ENCODE peak calls at places on chromosomes 1 and 21, in five cellular contexts. S is K562, R is H1, E is SK-N-SH, B is Panc1. F is an unnamed sample. For H3K4me1, the result is how much of the 10 kb centered on the place peaks cover.

GRCh38 chr1:159817276-159818041 is 9.2 kb upstream of the SLAMF8 start:
- DNase-seq in E (no peak), S (peak), R (no peak), B (peak), F (no peak)

GRCh38 chr1:236154126-236154525 is 11.8 kb downstream of the GPR137B start:
- DNase-seq in B (no peak), E (no peak), R (no peak), S (no peak), F (no peak)

GRCh38 chr1:85313888-85314696 is 37.7 kb upstream of the BCL10 start:
- DNase-seq in R (no peak), E (no peak), B (peak), S (no peak), F (no peak)

GRCh38 chr1:11802616-11802972 is 3.2 kb downstream of the MTHFR start:
- DNase-seq in S (peak), E (no peak), R (no peak), B (no peak), F (no peak)

GRCh38 chr1:18948048-18948912 is 8.2 kb downstream of the IFFO2 start:
- DNase-seq in S (no peak), R (no peak), E (no peak), B (no peak), F (no peak)

GRCh38 chr1:237112663-237113062 is 70.7 kb downstream of the RYR2 start:
- DNase-seq in B (no peak), S (no peak), R (no peak), E (no peak), F (no peak)

GRCh38 chr1:36248250-36248894 is 24.1 kb downstream of the THRAP3 start:
- DNase-seq in B (peak), R (no peak), S (peak), E (no peak), F (peak)

GRCh38 chr1:236524142-236524891 is 535 bp downstream of the LGALS8 start:
- DNase-seq in S (peak), R (peak), E (peak), B (no peak), F (peak)

GRCh38 chr1:9586147-9586766 is 2.5 kb upstream of the TMEM201 start:
- DNase-seq in R (no peak), E (no peak), B (no peak), S (no peak), F (no peak)

GRCh38 chr1:230105245-230105753 is 38.3 kb downstream of the GALNT2 start:
- DNase-seq in E (no peak), B (no peak), S (no peak), R (no peak), F (no peak)

GRCh38 chr1:114108741-114109255 is 44.9 kb downstream of the SYT6 start:
- DNase-seq in R (no peak), E (peak), S (no peak), B (no peak), F (no peak)

GRCh38 chr1:161082996-161083742 is 6.2 kb downstream of the NECTIN4 start:
- DNase-seq in E (peak), R (no peak), B (peak), S (peak), F (peak)

GRCh38 chr1:61539720-61540462 is 185.1 kb downstream of the TM2D1 start:
- DNase-seq in B (no peak), R (no peak), S (no peak), E (no peak), F (no peak)

GRCh38 chr1:119960501-119960900 is 64.2 kb upstream of the ADAM30 start:
- DNase-seq in E (no peak), S (no peak), B (no peak), R (no peak), F (no peak)

GRCh38 chr1:189211742-189212141 is 1265.9 kb downstream of the BRINP3 start:
- DNase-seq in R (no peak), E (no peak), B (no peak), S (no peak), F (no peak)

GRCh38 chr1:61808968-61809367 is 66.7 kb downstream of the PATJ start:
- DNase-seq in E (no peak), R (no peak), S (no peak), B (no peak), F (no peak)

GRCh38 chr1:209569445-209570207 is 13.9 kb upstream of the CAMK1G start:
- DNase-seq in R (peak), S (peak), B (peak), E (peak), F (peak)

GRCh38 chr1:156513189-156513588 is 12.6 kb upstream of the MEF2D start:
- DNase-seq in B (no peak), E (no peak), S (no peak), R (no peak), F (no peak)

GRCh38 chr1:25833158-25833557 is 13.4 kb downstream of the MTFR1L start:
- DNase-seq in S (no peak), B (no peak), R (no peak), E (no peak), F (no peak)

GRCh38 chr1:157505481-157506272 is 46.6 kb downstream of the FCRL5 start:
- DNase-seq in S (peak), R (peak), E (peak), B (peak), F (peak)

GRCh38 chr1:99264201-99265021 is at the start of gene PLPPR4:
- DNase-seq in E (peak), R (peak), B (no peak), S (peak), F (peak)

GRCh38 chr1:11537854-11538591 is 59.1 kb downstream of the DISP3 start:
- DNase-seq in S (no peak), B (no peak), R (no peak), E (no peak), F (no peak)

GRCh38 chr21:16608209-16608830 is 878.5 kb downstream of the USP25 start:
- DNase-seq in E (no peak), B (no peak), S (no peak), R (no peak), F (no peak)

GRCh38 chr1:226733876-226734414 is 5.1 kb downstream of the ITPKB start:
- DNase-seq in R (no peak), B (no peak), E (no peak), S (no peak), F (no peak)

GRCh38 chr1:7199077-7199779 is 414.0 kb downstream of the CAMTA1 start:
- DNase-seq in E (no peak), R (no peak), S (no peak), B (no peak), F (no peak)

GRCh38 chr1:94925561-94926364 is 1.1 kb downstream of the CNN3 start:
- DNase-seq in E (peak), R (peak), B (no peak), S (no peak), F (peak)

GRCh38 chr1:17569200-17570139 is 30.0 kb downstream of the ARHGEF10L start:
- DNase-seq in E (peak), B (no peak), S (peak), R (no peak), F (peak)

GRCh38 chr1:30745834-30746208 is 11.8 kb downstream of the LAPTM5 start:
- DNase-seq in B (no peak), R (no peak), S (no peak), E (no peak), F (no peak)
- H3K4me1 ChIP-seq in B (under half), R (under half), S (half or more), E (under half), F (under half)

DNA sequence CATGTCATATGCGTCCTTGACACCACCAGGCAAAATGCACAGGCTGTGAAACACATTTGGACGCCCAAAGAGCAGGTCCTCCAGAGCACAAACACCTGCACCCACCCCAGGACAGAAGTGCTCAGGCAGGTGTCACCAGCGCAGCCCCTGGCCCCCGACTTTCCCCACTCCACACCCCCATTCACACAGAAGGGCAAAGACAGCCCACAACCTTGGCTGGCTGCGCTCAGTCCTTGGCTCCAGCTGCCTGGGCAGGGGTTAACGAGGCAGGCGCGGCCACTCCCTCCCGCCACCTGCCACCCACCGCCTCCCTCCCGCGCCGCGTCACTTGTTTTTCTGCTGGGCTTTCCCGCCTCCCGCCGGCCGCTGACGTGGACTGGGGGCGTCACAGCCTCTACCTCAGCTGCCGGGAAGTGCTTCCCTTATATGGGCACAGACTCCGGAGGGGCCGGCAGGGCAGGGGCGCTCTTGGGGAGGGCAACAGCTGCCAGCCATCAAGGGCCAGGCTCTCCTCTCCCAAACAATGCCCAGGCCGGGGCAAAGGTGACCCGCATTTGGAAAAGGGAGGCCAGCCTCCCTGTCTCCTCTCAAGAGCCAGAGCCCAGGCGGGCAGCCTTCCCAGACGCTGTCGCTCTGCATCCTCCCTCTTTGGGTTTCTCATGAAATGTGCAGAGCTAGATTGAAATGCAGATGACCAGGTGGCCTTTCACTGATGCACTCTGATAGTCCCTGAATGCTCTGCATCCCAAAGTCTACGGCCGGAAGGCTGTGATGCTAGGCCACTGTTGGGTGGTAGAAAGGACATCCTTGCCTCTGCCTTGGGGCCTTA is 14.8 kb upstream of the BTG2 start:
- DNase-seq in B (no peak), S (peak), R (peak), E (peak), F (no peak)
- H3K4me3 ChIP-seq in B (no peak), S (no peak), R (peak), E (peak), F (no peak)

DNA sequence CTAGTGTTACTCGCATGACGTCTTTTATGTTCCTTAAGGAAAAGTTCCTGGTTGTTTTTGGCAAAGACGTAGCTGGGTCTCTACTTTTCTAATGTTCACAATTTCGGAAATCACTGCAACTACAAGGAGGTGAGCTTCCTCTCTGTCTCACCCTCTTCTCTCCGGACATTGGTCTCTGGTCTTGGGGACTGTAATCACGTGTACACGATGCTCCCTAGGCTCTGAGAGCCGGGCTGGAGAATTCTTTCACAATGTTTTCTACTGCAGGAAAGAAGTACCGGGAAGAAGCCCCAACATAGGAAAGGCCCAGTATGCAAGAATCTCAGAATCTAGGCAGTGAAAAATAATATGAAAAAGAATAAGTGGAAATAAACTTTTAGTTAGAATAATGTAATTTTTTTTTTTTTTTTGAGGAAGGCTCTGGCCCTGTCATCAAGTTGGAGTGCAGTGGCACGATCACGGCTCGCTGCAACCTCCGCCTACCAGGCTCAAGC is 13.5 kb upstream of the HJV start:
- DNase-seq in R (no peak), S (peak), E (no peak), B (no peak), F (no peak)
- TF ChIP-seq SIN3A in R (no peak), S (no peak), E (no peak), B (no peak), F (no peak)

GRCh38 chr1:54334996-54335395 is 71.2 kb downstream of the SSBP3 start:
- DNase-seq in S (no peak), B (no peak), E (no peak), R (no peak), F (no peak)

GRCh38 chr1:54337928-54338327 is 68.3 kb downstream of the SSBP3 start:
- DNase-seq in R (no peak), S (no peak), B (no peak), E (no peak), F (no peak)

GRCh38 chr1:54336121-54336520 is 70.1 kb downstream of the SSBP3 start:
- DNase-seq in S (no peak), B (no peak), R (no peak), E (no peak), F (no peak)

GRCh38 chr1:54337034-54337433 is 69.2 kb downstream of the SSBP3 start:
- DNase-seq in R (no peak), E (no peak), B (no peak), S (no peak), F (no peak)

GRCh38 chr1:54335396-54336056 is 70.7 kb downstream of the SSBP3 start:
- DNase-seq in E (no peak), B (no peak), R (no peak), S (no peak), F (no peak)
- H3K4me1 ChIP-seq in E (under half), B (under half), R (under half), S (under half), F (under half)

GRCh38 chr1:198520524-198521254 is 19.8 kb downstream of the ATP6V1G3 start:
- DNase-seq in R (no peak), E (no peak), S (no peak), B (no peak), F (no peak)
- H3K4me3 ChIP-seq in R (no peak), E (no peak), S (no peak), B (no peak), F (no peak)

GRCh38 chr1:232980336-232980978 is 30.0 kb downstream of the NTPCR start:
- DNase-seq in B (no peak), S (no peak), E (no peak), R (no peak), F (no peak)
- TF ChIP-seq SIN3A in B (no peak), S (no peak), E (no peak), R (no peak), F (no peak)

GRCh38 chr1:109993885-109994284 is 9.3 kb downstream of the AHCYL1 start:
- DNase-seq in B (no peak), S (no peak), R (no peak), E (no peak), F (no peak)
- H3K4me1 ChIP-seq in B (under half), S (under half), R (under half), E (under half), F (under half)

GRCh38 chr1:51515312-51515960 is 3.6 kb downstream of the EPS15 start:
- DNase-seq in R (no peak), E (no peak), S (peak), B (no peak), F (no peak)
- H3K4me3 ChIP-seq in R (no peak), E (no peak), S (no peak), B (no peak), F (no peak)

GRCh38 chr1:23039308-23039826 is 20.1 kb downstream of the KDM1A start:
- DNase-seq in R (no peak), B (no peak), S (no peak), E (no peak), F (no peak)

GRCh38 chr1:23040509-23040908 is 21.2 kb downstream of the KDM1A start:
- DNase-seq in E (no peak), R (no peak), S (no peak), B (no peak), F (no peak)

GRCh38 chr1:23037081-23037740 is 17.9 kb downstream of the KDM1A start:
- DNase-seq in R (no peak), S (no peak), E (no peak), B (no peak), F (no peak)

GRCh38 chr1:23035823-23036452 is 16.7 kb downstream of the KDM1A start:
- DNase-seq in B (no peak), S (no peak), R (no peak), E (no peak), F (no peak)
- TF ChIP-seq SIN3A in B (no peak), S (no peak), R (no peak), E (no peak), F (no peak)

F was measured in HCT116.